ENCODE peak calls at places on chromosome 17, in six cellular contexts. One of them, this sample, is unnamed.

GRCh38 chr17:64393000-64393402 is 2.3 kb upstream of the PECAM1 start:
- DNase-seq in GM12878: no peak
- DNase-seq in body of pancreas: no peak
- DNase-seq in AG09309: no peak
- DNase-seq in GM10248: no peak
- DNase-seq in brain microvascular endothelial cell: no peak
- DNase-seq in this sample: peak

GRCh38 chr17:73536700-73537680 is 107.3 kb downstream of the SDK2 start:
- DNase-seq in GM12878: no peak
- DNase-seq in body of pancreas: no peak
- DNase-seq in AG09309: no peak
- DNase-seq in GM10248: no peak
- DNase-seq in brain microvascular endothelial cell: no peak
- DNase-seq in this sample: no peak

GRCh38 chr17:14688134-14688533 is 387.3 kb downstream of the HS3ST3B1 start:
- DNase-seq in GM12878: no peak
- DNase-seq in body of pancreas: no peak
- DNase-seq in AG09309: no peak
- DNase-seq in GM10248: no peak
- DNase-seq in brain microvascular endothelial cell: no peak
- DNase-seq in this sample: no peak

GRCh38 chr17:76134911-76135809 is 5.9 kb downstream of the FOXJ1 start:
- DNase-seq in GM12878: no peak
- DNase-seq in body of pancreas: no peak
- DNase-seq in AG09309: no peak
- DNase-seq in GM10248: no peak
- DNase-seq in brain microvascular endothelial cell: no peak
- DNase-seq in this sample: peak

GRCh38 chr17:31560836-31561235 is 169.4 kb downstream of the RAB11FIP4 start:
- DNase-seq in GM12878: no peak
- DNase-seq in body of pancreas: no peak
- DNase-seq in AG09309: no peak
- DNase-seq in GM10248: no peak
- DNase-seq in brain microvascular endothelial cell: no peak
- DNase-seq in this sample: no peak

GRCh38 chr17:45234641-45235040 is 13.0 kb downstream of the FMNL1 start:
- DNase-seq in GM12878: no peak
- DNase-seq in body of pancreas: no peak
- DNase-seq in AG09309: no peak
- DNase-seq in GM10248: peak
- DNase-seq in brain microvascular endothelial cell: no peak
- DNase-seq in this sample: peak

GRCh38 chr17:17032131-17032692 is 10.0 kb upstream of the MPRIP start:
- DNase-seq in GM12878: no peak
- DNase-seq in body of pancreas: peak
- DNase-seq in AG09309: peak
- DNase-seq in GM10248: no peak
- DNase-seq in brain microvascular endothelial cell: peak
- DNase-seq in this sample: no peak

GRCh38 chr17:49508061-49508865 is 13.2 kb downstream of the NGFR start:
- DNase-seq in GM12878: no peak
- DNase-seq in body of pancreas: no peak
- DNase-seq in AG09309: no peak
- DNase-seq in GM10248: no peak
- DNase-seq in brain microvascular endothelial cell: no peak
- DNase-seq in this sample: no peak

GRCh38 chr17:38333635-38334295 is 10.0 kb downstream of the GPR179 start:
- DNase-seq in GM12878: no peak
- DNase-seq in body of pancreas: no peak
- DNase-seq in AG09309: no peak
- DNase-seq in GM10248: peak
- DNase-seq in brain microvascular endothelial cell: no peak
- DNase-seq in this sample: peak

GRCh38 chr17:78129385-78130079 is 977 bp upstream of the TMC6 start:
- DNase-seq in GM12878: no peak
- DNase-seq in body of pancreas: no peak
- DNase-seq in AG09309: no peak
- DNase-seq in GM10248: no peak
- DNase-seq in brain microvascular endothelial cell: no peak
- DNase-seq in this sample: peak

GRCh38 chr17:80871341-80871740 is 120.3 kb upstream of the CHMP6 start:
- DNase-seq in GM12878: no peak
- DNase-seq in body of pancreas: no peak
- DNase-seq in AG09309: no peak
- DNase-seq in GM10248: no peak
- DNase-seq in brain microvascular endothelial cell: no peak
- DNase-seq in this sample: peak

GRCh38 chr17:7882068-7882467 is 6.5 kb upstream of the CHD3 start:
- DNase-seq in GM12878: no peak
- DNase-seq in body of pancreas: no peak
- DNase-seq in AG09309: no peak
- DNase-seq in GM10248: no peak
- DNase-seq in brain microvascular endothelial cell: no peak
- DNase-seq in this sample: no peak

GRCh38 chr17:38906429-38907172 is 18.8 kb upstream of the LASP1NB start:
- DNase-seq in GM12878: no peak
- DNase-seq in body of pancreas: no peak
- DNase-seq in AG09309: no peak
- DNase-seq in GM10248: no peak
- DNase-seq in brain microvascular endothelial cell: no peak
- DNase-seq in this sample: no peak

GRCh38 chr17:44210342-44211192 is 8.9 kb downstream of the UBTF start:
- DNase-seq in GM12878: no peak
- DNase-seq in body of pancreas: peak
- DNase-seq in AG09309: no peak
- DNase-seq in GM10248: peak
- DNase-seq in brain microvascular endothelial cell: peak
- DNase-seq in this sample: peak

GRCh38 chr17:71440513-71440912 is 680.3 kb upstream of the SOX9 start:
- DNase-seq in GM12878: no peak
- DNase-seq in body of pancreas: no peak
- DNase-seq in AG09309: no peak
- DNase-seq in GM10248: no peak
- DNase-seq in brain microvascular endothelial cell: no peak
- DNase-seq in this sample: no peak

GRCh38 chr17:71441098-71441497 is 679.7 kb upstream of the SOX9 start:
- DNase-seq in GM12878: no peak
- DNase-seq in body of pancreas: no peak
- DNase-seq in AG09309: peak
- DNase-seq in GM10248: no peak
- DNase-seq in brain microvascular endothelial cell: peak
- DNase-seq in this sample: no peak

GRCh38 chr17:71436479-71436878 is 684.3 kb upstream of the SOX9 start:
- DNase-seq in GM12878: no peak
- DNase-seq in body of pancreas: no peak
- DNase-seq in AG09309: no peak
- DNase-seq in GM10248: no peak
- DNase-seq in brain microvascular endothelial cell: no peak
- DNase-seq in this sample: no peak

GRCh38 chr17:71437176-71437575 is 683.6 kb upstream of the SOX9 start:
- DNase-seq in GM12878: no peak
- DNase-seq in body of pancreas: no peak
- DNase-seq in AG09309: no peak
- DNase-seq in GM10248: no peak
- DNase-seq in brain microvascular endothelial cell: no peak
- DNase-seq in this sample: no peak

GRCh38 chr17:71438631-71439146 is 682.1 kb upstream of the SOX9 start:
- DNase-seq in GM12878: no peak
- DNase-seq in body of pancreas: peak
- DNase-seq in AG09309: peak
- DNase-seq in GM10248: no peak
- DNase-seq in brain microvascular endothelial cell: peak
- DNase-seq in this sample: no peak
- TF ChIP-seq CTCF in GM12878: no peak
- TF ChIP-seq CTCF in body of pancreas: no peak
- TF ChIP-seq CTCF in AG09309: no peak
- TF ChIP-seq CTCF in GM10248: no peak
- TF ChIP-seq CTCF in brain microvascular endothelial cell: no peak
- TF ChIP-seq CTCF in this sample: no peak

GRCh38 chr17:59565959-59566324 is 532 bp downstream of the DHX40 start:
- DNase-seq in GM12878: no peak
- DNase-seq in body of pancreas: peak
- DNase-seq in AG09309: peak
- DNase-seq in GM10248: peak
- DNase-seq in brain microvascular endothelial cell: peak
- DNase-seq in this sample: peak

GRCh38 chr17:59558039-59558438 is 7.4 kb upstream of the DHX40 start:
- DNase-seq in GM12878: no peak
- DNase-seq in body of pancreas: no peak
- DNase-seq in AG09309: no peak
- DNase-seq in GM10248: no peak
- DNase-seq in brain microvascular endothelial cell: no peak
- DNase-seq in this sample: no peak

GRCh38 chr17:59558953-59559352 is 6.5 kb upstream of the DHX40 start:
- DNase-seq in GM12878: no peak
- DNase-seq in body of pancreas: no peak
- DNase-seq in AG09309: no peak
- DNase-seq in GM10248: no peak
- DNase-seq in brain microvascular endothelial cell: no peak
- DNase-seq in this sample: no peak

GRCh38 chr17:59565171-59565958 is at the start of gene DHX40:
- DNase-seq in GM12878: peak
- DNase-seq in body of pancreas: peak
- DNase-seq in AG09309: peak
- DNase-seq in GM10248: peak
- DNase-seq in brain microvascular endothelial cell: peak
- DNase-seq in this sample: peak

GRCh38 chr17:59561042-59561441 is 4.4 kb upstream of the DHX40 start:
- DNase-seq in GM12878: no peak
- DNase-seq in body of pancreas: no peak
- DNase-seq in AG09309: no peak
- DNase-seq in GM10248: peak
- DNase-seq in brain microvascular endothelial cell: peak
- DNase-seq in this sample: peak
- TF ChIP-seq CTCF in GM12878: peak
- TF ChIP-seq CTCF in body of pancreas: no peak
- TF ChIP-seq CTCF in AG09309: peak
- TF ChIP-seq CTCF in GM10248: peak
- TF ChIP-seq CTCF in brain microvascular endothelial cell: peak
- TF ChIP-seq CTCF in this sample: peak

DNA sequence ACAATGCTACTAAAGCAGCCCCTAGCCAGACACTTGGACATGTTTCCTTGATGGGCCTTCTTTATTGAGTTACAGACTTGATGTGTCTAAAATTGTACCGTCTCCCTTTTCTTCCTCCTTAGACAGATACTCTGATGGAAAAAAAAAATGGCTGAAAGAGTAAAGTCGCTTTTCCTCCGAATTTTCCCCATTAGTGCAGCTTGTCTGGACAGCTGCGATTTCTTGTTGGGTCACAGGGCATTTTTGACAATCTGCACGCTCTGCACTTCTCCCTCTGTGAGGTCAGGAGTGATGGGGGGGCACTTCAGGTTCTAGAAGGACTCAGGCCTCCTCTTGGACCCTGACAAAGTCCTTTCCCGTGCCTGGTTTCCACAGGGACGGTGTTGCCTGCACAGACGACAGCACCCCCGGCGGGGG is 968 bp upstream of the PRKAR1A start:
- DNase-seq in GM12878: no peak
- DNase-seq in body of pancreas: no peak
- DNase-seq in AG09309: no peak
- DNase-seq in GM10248: no peak
- DNase-seq in brain microvascular endothelial cell: no peak
- DNase-seq in this sample: no peak
- TF ChIP-seq CTCF in GM12878: peak
- TF ChIP-seq CTCF in body of pancreas: no peak
- TF ChIP-seq CTCF in AG09309: peak
- TF ChIP-seq CTCF in GM10248: peak
- TF ChIP-seq CTCF in brain microvascular endothelial cell: peak
- TF ChIP-seq CTCF in this sample: no peak

DNA sequence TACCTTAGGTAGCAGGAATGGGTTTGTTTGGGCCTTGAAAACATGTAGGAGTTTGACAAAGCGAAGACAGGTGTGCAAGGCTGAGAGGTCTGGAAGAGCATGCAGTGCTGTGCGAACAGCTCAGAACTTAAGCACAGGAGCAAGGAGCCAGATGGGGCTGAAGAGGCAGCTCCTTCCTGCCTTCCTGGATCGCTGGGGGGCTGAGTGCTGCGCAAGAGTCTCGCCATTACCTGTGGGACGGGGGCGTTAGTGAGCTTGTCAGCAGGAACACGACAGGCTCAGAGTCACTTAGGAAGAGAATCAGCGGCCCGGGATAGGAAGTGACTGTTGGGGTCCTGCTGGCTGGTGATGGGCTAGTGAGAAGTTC is 464 bp upstream of the MRM1 start:
- DNase-seq in GM12878: no peak
- DNase-seq in body of pancreas: no peak
- DNase-seq in AG09309: no peak
- DNase-seq in GM10248: no peak
- DNase-seq in brain microvascular endothelial cell: no peak
- DNase-seq in this sample: peak
- TF ChIP-seq CTCF in GM12878: no peak
- TF ChIP-seq CTCF in body of pancreas: no peak
- TF ChIP-seq CTCF in AG09309: no peak
- TF ChIP-seq CTCF in GM10248: no peak
- TF ChIP-seq CTCF in brain microvascular endothelial cell: no peak
- TF ChIP-seq CTCF in this sample: no peak

GRCh38 chr17:4513113-4514032 is 14.7 kb downstream of the SPNS2 start:
- DNase-seq in GM12878: no peak
- DNase-seq in body of pancreas: peak
- DNase-seq in AG09309: no peak
- DNase-seq in GM10248: no peak
- DNase-seq in brain microvascular endothelial cell: no peak
- DNase-seq in this sample: no peak

GRCh38 chr17:4514779-4515178 is 16.1 kb downstream of the SPNS2 start:
- DNase-seq in GM12878: no peak
- DNase-seq in body of pancreas: no peak
- DNase-seq in AG09309: no peak
- DNase-seq in GM10248: no peak
- DNase-seq in brain microvascular endothelial cell: no peak
- DNase-seq in this sample: no peak

GRCh38 chr17:4512156-4513112 is 13.8 kb downstream of the SPNS2 start:
- DNase-seq in GM12878: no peak
- DNase-seq in body of pancreas: no peak
- DNase-seq in AG09309: no peak
- DNase-seq in GM10248: no peak
- DNase-seq in brain microvascular endothelial cell: no peak
- DNase-seq in this sample: no peak

GRCh38 chr17:4515501-4515900 is 16.8 kb downstream of the SPNS2 start:
- DNase-seq in GM12878: no peak
- DNase-seq in body of pancreas: peak
- DNase-seq in AG09309: no peak
- DNase-seq in GM10248: no peak
- DNase-seq in brain microvascular endothelial cell: no peak
- DNase-seq in this sample: no peak

GRCh38 chr17:4514206-4514605 is 15.5 kb downstream of the SPNS2 start:
- DNase-seq in GM12878: no peak
- DNase-seq in body of pancreas: peak
- DNase-seq in AG09309: no peak
- DNase-seq in GM10248: no peak
- DNase-seq in brain microvascular endothelial cell: no peak
- DNase-seq in this sample: no peak
- TF ChIP-seq CTCF in GM12878: no peak
- TF ChIP-seq CTCF in body of pancreas: no peak
- TF ChIP-seq CTCF in AG09309: no peak
- TF ChIP-seq CTCF in GM10248: no peak
- TF ChIP-seq CTCF in brain microvascular endothelial cell: no peak
- TF ChIP-seq CTCF in this sample: no peak

This sample was measured in activated CD8-positive, alpha-beta T cell treated with anti-CD3 and anti-CD28 coated beads for 36 hours.